ENCODE peak calls at places on chromosome 15, in eight cellular contexts. One of them, this sample, is unnamed. For H3K4me1, the result is how much of the 10 kb centered on the place peaks cover.

GRCh38 chr15:92033723-92034122 is 180.2 kb downstream of the SLCO3A1 start:
- DNase-seq in upper lobe of right lung: no peak
- DNase-seq in left lung: no peak
- DNase-seq in ovary: no peak
- DNase-seq in breast epithelium: no peak
- DNase-seq in heart left ventricle: no peak
- DNase-seq in pancreas: no peak
- DNase-seq in adrenal gland: no peak
- DNase-seq in this sample: no peak

GRCh38 chr15:85582719-85583089 is 202.3 kb downstream of the AKAP13 start:
- DNase-seq in heart left ventricle: peak
- DNase-seq in ovary: peak
- DNase-seq in upper lobe of right lung: peak
- DNase-seq in left lung: peak
- DNase-seq in adrenal gland: peak
- DNase-seq in pancreas: peak
- DNase-seq in breast epithelium: peak
- DNase-seq in this sample: peak

GRCh38 chr15:33766329-33766728 is 202.0 kb upstream of the CHRM5 start:
- DNase-seq in heart left ventricle: no peak
- DNase-seq in left lung: no peak
- DNase-seq in adrenal gland: no peak
- DNase-seq in pancreas: no peak
- DNase-seq in ovary: no peak
- DNase-seq in upper lobe of right lung: no peak
- DNase-seq in breast epithelium: no peak
- DNase-seq in this sample: no peak

GRCh38 chr15:92527197-92527596 is 128.4 kb downstream of the FAM174B start:
- DNase-seq in ovary: no peak
- DNase-seq in upper lobe of right lung: no peak
- DNase-seq in pancreas: peak
- DNase-seq in heart left ventricle: peak
- DNase-seq in left lung: peak
- DNase-seq in breast epithelium: no peak
- DNase-seq in adrenal gland: no peak
- DNase-seq in this sample: no peak

GRCh38 chr15:28954466-28955159 is 68.8 kb downstream of the APBA2 start:
- DNase-seq in breast epithelium: no peak
- DNase-seq in left lung: no peak
- DNase-seq in adrenal gland: no peak
- DNase-seq in pancreas: no peak
- DNase-seq in upper lobe of right lung: no peak
- DNase-seq in ovary: no peak
- DNase-seq in heart left ventricle: no peak
- DNase-seq in this sample: no peak

GRCh38 chr15:37015025-37015424 is 85.3 kb downstream of the MEIS2 start:
- DNase-seq in heart left ventricle: peak
- DNase-seq in breast epithelium: no peak
- DNase-seq in adrenal gland: peak
- DNase-seq in pancreas: no peak
- DNase-seq in ovary: no peak
- DNase-seq in upper lobe of right lung: no peak
- DNase-seq in left lung: no peak
- DNase-seq in this sample: no peak

GRCh38 chr15:76012021-76012551 is at the start of gene NRG4:
- DNase-seq in pancreas: peak
- DNase-seq in ovary: no peak
- DNase-seq in adrenal gland: no peak
- DNase-seq in breast epithelium: no peak
- DNase-seq in upper lobe of right lung: no peak
- DNase-seq in left lung: no peak
- DNase-seq in heart left ventricle: no peak
- DNase-seq in this sample: no peak

GRCh38 chr15:69060041-69060481 is 45.6 kb downstream of the NOX5 start:
- DNase-seq in pancreas: peak
- DNase-seq in ovary: no peak
- DNase-seq in heart left ventricle: peak
- DNase-seq in left lung: no peak
- DNase-seq in adrenal gland: peak
- DNase-seq in breast epithelium: no peak
- DNase-seq in upper lobe of right lung: no peak
- DNase-seq in this sample: no peak

GRCh38 chr15:68001811-68002210 is 52.3 kb upstream of the PIAS1 start:
- DNase-seq in breast epithelium: no peak
- DNase-seq in ovary: no peak
- DNase-seq in left lung: no peak
- DNase-seq in upper lobe of right lung: no peak
- DNase-seq in heart left ventricle: no peak
- DNase-seq in adrenal gland: no peak
- DNase-seq in pancreas: no peak
- DNase-seq in this sample: no peak
- TF ChIP-seq CTCF in breast epithelium: no peak
- TF ChIP-seq CTCF in ovary: no peak
- TF ChIP-seq CTCF in left lung: no peak
- TF ChIP-seq CTCF in upper lobe of right lung: no peak
- TF ChIP-seq CTCF in heart left ventricle: no peak
- TF ChIP-seq CTCF in adrenal gland: no peak
- TF ChIP-seq CTCF in pancreas: no peak
- TF ChIP-seq CTCF in this sample: no peak

DNA sequence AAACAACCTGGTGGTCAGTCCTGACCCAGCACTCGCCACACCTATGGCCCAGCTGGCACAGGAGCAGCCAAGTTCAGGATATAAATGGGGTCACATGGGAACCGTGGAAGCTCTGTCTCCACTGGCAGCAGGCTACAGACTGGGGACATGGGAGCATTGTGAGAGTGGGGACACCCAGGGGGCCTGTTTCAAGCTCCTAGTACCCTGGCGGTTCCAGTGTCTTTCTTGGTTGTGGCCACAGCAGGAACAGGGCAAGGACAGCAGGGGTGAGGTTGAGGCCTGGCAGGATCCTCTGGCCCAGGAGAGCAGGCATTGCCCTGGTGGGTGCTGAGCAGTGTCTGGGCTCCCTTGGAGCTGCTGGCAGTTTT is 1.9 kb downstream of the CSK start:
- DNase-seq in pancreas: no peak
- DNase-seq in heart left ventricle: no peak
- DNase-seq in breast epithelium: no peak
- DNase-seq in left lung: no peak
- DNase-seq in upper lobe of right lung: no peak
- DNase-seq in adrenal gland: no peak
- DNase-seq in ovary: no peak
- DNase-seq in this sample: no peak
- H3K4me1 ChIP-seq in pancreas: under half
- H3K4me1 ChIP-seq in heart left ventricle: half or more
- H3K4me1 ChIP-seq in breast epithelium: under half
- H3K4me1 ChIP-seq in left lung: half or more
- H3K4me1 ChIP-seq in upper lobe of right lung: half or more
- H3K4me1 ChIP-seq in adrenal gland: under half
- H3K4me1 ChIP-seq in ovary: under half
- H3K4me1 ChIP-seq in this sample: half or more

DNA sequence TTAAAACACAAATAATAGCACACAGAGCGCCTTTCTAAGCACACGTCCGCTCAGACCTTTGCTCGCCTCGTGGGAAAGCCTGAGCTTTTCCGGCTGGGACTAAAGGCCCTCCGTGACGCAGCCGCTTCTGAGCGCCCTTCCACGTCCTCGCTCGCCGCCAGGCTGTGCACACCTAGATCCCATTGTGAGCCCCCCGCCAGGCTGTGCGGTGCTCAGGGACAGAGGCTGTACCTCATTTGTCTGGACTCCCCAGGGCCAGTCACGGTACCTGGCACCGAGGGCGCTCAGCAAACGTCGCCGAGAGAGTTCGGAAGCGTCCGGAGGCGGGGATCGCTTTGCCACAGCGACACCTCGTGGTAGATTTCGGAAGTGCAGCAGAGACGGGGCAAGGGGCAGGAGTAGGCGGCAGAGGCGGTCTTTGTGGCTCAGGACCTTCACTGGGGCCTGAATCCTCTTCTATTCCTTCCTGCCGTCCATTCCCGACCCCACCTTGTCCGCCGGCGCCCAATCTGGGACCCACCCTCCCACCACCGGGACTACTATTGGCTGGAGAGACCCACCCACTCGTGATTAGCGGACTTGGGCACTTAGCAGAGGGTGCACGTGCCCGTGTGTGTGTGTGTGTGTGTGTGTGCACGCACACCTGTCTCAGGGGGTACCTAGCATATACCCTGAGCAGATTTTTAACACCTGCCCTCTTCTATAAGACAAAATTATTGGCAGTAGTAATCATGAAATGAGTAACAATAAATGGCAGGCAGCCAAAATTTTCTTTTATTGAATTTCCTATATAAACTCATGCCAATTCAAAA is 65.6 kb downstream of the RHCG start:
- DNase-seq in left lung: peak
- DNase-seq in ovary: peak
- DNase-seq in adrenal gland: peak
- DNase-seq in pancreas: peak
- DNase-seq in upper lobe of right lung: peak
- DNase-seq in heart left ventricle: peak
- DNase-seq in breast epithelium: peak
- DNase-seq in this sample: peak
- TF ChIP-seq CTCF in left lung: peak
- TF ChIP-seq CTCF in ovary: peak
- TF ChIP-seq CTCF in adrenal gland: peak
- TF ChIP-seq CTCF in pancreas: peak
- TF ChIP-seq CTCF in upper lobe of right lung: peak
- TF ChIP-seq CTCF in heart left ventricle: peak
- TF ChIP-seq CTCF in breast epithelium: peak
- TF ChIP-seq CTCF in this sample: peak

GRCh38 chr15:42450434-42450790 is 40.5 kb downstream of the ZNF106 start:
- DNase-seq in left lung: no peak
- DNase-seq in ovary: no peak
- DNase-seq in adrenal gland: no peak
- DNase-seq in breast epithelium: no peak
- DNase-seq in upper lobe of right lung: no peak
- DNase-seq in pancreas: no peak
- DNase-seq in heart left ventricle: no peak
- DNase-seq in this sample: no peak
- H3K4me1 ChIP-seq in left lung: under half
- H3K4me1 ChIP-seq in ovary: under half
- H3K4me1 ChIP-seq in adrenal gland: under half
- H3K4me1 ChIP-seq in breast epithelium: under half
- H3K4me1 ChIP-seq in upper lobe of right lung: under half
- H3K4me1 ChIP-seq in pancreas: under half
- H3K4me1 ChIP-seq in heart left ventricle: under half
- H3K4me1 ChIP-seq in this sample: under half

This sample was measured in CD8-positive, alpha-beta T cell.